ENCODE peak calls at places on chromosome 22, in four cellular contexts. E is HepG2, I is HEK293T, J is K562. Y is an unnamed sample.

GRCh38 chr22:30909306-30909705 is 59.3 kb downstream of the MORC2 start:
- DNase-seq in J (no peak), I (no peak), E (no peak), Y (no peak)

GRCh38 chr22:42270512-42271190 is at the start of gene TCF20:
- DNase-seq in J (peak; percentile 81), I (peak; percentile 88), E (peak; percentile 66), Y (peak; percentile 73)

GRCh38 chr22:36405221-36405631 is 17.5 kb upstream of the MYH9 start:
- DNase-seq in E (no peak), I (no peak), J (no peak), Y (no peak)

GRCh38 chr22:44085743-44086741 is 61.9 kb downstream of the PARVB start:
- DNase-seq in I (peak; percentile 40), E (peak; percentile 43), J (peak; percentile 50), Y (peak; percentile 24)

GRCh38 chr22:35399114-35399677 is 744 bp upstream of the MCM5 start:
- DNase-seq in E (no peak), I (peak; percentile 57), J (peak; percentile 57), Y (no peak)

GRCh38 chr22:23570681-23571080 is 9.4 kb downstream of the IGLL1 start:
- DNase-seq in J (no peak), E (no peak), I (no peak), Y (no peak)

GRCh38 chr22:25282346-25282670 is 62.9 kb downstream of the CRYBB2 start:
- DNase-seq in E (no peak), I (peak; percentile 50), J (no peak), Y (no peak)

GRCh38 chr22:34004058-34004457 is 83.8 kb upstream of the LARGE1 start:
- DNase-seq in I (no peak), E (no peak), J (no peak), Y (no peak)

GRCh38 chr22:42964994-42965699 is 49.8 kb downstream of the PACSIN2 start:
- DNase-seq in I (no peak), J (no peak), E (peak; percentile 77), Y (peak; percentile 38)

GRCh38 chr22:41561335-41561734 is 525 bp downstream of the CSDC2 start:
- DNase-seq in E (no peak), J (no peak), I (no peak), Y (peak; percentile 39)

GRCh38 chr22:43142881-43143562 is at the start of gene MCAT:
- DNase-seq in E (peak; percentile 61), J (peak; percentile 86), I (peak; percentile 86), Y (peak; percentile 81)

GRCh38 chr22:28229566-28230483 is 310.8 kb upstream of the PITPNB start:
- DNase-seq in I (no peak), J (no peak), E (no peak), Y (no peak)

GRCh38 chr22:29343313-29343805 is 27.9 kb upstream of the RASL10A start:
- DNase-seq in I (no peak), J (no peak), E (no peak), Y (no peak)

GRCh38 chr22:43996981-43997265 is 27.2 kb upstream of the PARVB start:
- DNase-seq in E (no peak), I (no peak), J (no peak), Y (peak; percentile 35)

GRCh38 chr22:41338614-41339212 is 37.4 kb downstream of the ZC3H7B start:
- DNase-seq in I (no peak), J (no peak), E (no peak), Y (no peak)

GRCh38 chr22:30538280-30538679 is 8.3 kb downstream of the SEC14L6 start:
- DNase-seq in I (no peak), J (no peak), E (no peak), Y (no peak)

GRCh38 chr22:19859861-19860510 is 5.3 kb upstream of the GNB1L start:
- DNase-seq in E (no peak), I (no peak), J (no peak), Y (no peak)

GRCh38 chr22:28435960-28436359 is 243.7 kb downstream of the TTC28 start:
- DNase-seq in I (no peak), E (no peak), J (no peak), Y (no peak)

GRCh38 chr22:17257578-17257977 is 38.3 kb upstream of the ADA2 start:
- DNase-seq in J (no peak), E (no peak), I (no peak), Y (peak; percentile 25)

GRCh38 chr22:44759430-44760310 is 7.3 kb downstream of the ARHGAP8 start:
- DNase-seq in J (no peak), I (no peak), E (no peak), Y (no peak)

GRCh38 chr22:36753120-36753802 is 22.7 kb downstream of the IFT27 start:
- DNase-seq in E (no peak), J (no peak), I (no peak), Y (peak; percentile 10)

GRCh38 chr22:32544953-32545558 is 70.4 kb downstream of the FBXO7 start:
- DNase-seq in J (no peak), E (no peak), I (no peak), Y (no peak)

GRCh38 chr22:49814164-49814686 is 13.4 kb downstream of the BRD1 start:
- DNase-seq in E (no peak), I (no peak), J (no peak), Y (no peak)
- TF ChIP-seq ELF4 in E (no peak), I (no peak), J (no peak), Y (no peak)

GRCh38 chr22:26565889-26566288 is 24.0 kb downstream of the TPST2 start:
- DNase-seq in I (no peak), E (no peak), J (no peak), Y (no peak)

GRCh38 chr22:26570126-26570525 is 19.8 kb downstream of the TPST2 start:
- DNase-seq in E (no peak), I (no peak), J (no peak), Y (no peak)

GRCh38 chr22:26567610-26568009 is 22.3 kb downstream of the TPST2 start:
- DNase-seq in J (no peak), E (no peak), I (no peak), Y (no peak)

GRCh38 chr22:26566994-26567393 is 22.9 kb downstream of the TPST2 start:
- DNase-seq in J (no peak), E (no peak), I (no peak), Y (no peak)

DNA sequence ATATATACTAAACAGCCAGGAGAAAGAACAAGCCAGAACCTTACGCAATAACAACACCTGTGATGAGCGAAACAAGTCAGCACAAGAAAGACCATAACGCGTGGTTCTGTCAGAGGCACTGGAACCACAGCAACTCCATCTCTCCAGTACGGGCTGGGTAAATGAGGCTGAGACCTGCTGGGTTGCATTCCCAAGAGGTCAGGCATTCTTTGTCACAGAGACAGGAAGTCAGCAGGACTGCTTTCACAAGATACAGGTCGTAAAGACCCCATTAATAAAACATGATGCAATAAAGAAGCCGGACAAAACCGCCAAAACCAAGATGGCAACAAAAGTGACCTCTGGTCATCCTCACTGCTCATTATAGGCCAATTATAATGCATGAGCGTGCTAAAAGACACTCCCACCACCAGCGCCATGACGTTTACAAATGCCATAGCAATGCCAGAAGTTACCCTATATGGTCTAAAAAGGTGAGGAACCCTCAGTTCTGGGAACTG is 21.7 kb downstream of the TPST2 start:
- DNase-seq in E (no peak), I (no peak), J (no peak), Y (peak; percentile 67)
- TF ChIP-seq SP1 in E (no peak), I (no peak), J (no peak), Y (peak; percentile 8)

GRCh38 chr22:40257979-40258378 is 80.3 kb downstream of the TNRC6B start:
- DNase-seq in E (no peak), I (no peak), J (no peak), Y (no peak)

GRCh38 chr22:40261783-40262182 is 84.1 kb downstream of the TNRC6B start:
- DNase-seq in J (no peak), I (no peak), E (no peak), Y (no peak)

GRCh38 chr22:40258463-40259046 is 80.8 kb downstream of the TNRC6B start:
- DNase-seq in I (no peak), E (no peak), J (no peak), Y (no peak)

GRCh38 chr22:40251106-40251505 is 73.4 kb downstream of the TNRC6B start:
- DNase-seq in E (no peak), I (no peak), J (no peak), Y (no peak)

DNA sequence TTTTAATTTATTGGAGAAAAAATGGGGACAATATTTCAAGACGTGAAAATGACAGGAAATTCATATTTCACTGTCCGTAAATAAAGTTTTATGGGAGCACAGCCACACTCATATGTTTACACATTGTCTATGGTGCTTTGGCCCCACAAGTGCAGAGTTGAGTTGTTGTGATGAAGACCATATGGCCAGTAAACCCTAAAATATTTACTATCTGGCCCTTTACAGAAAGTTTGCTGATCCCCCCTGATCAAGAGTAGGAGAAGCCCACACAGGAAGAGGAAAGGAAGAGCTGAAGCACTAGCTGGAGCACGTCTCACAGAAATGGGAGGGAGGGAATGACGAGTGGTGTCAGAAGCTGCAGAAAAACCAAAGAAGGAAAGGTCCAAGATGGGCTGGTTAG is 78.8 kb downstream of the TNRC6B start:
- DNase-seq in E (no peak), I (no peak), J (no peak), Y (no peak)
- TF ChIP-seq ELF4 in E (no peak), I (no peak), J (no peak), Y (no peak)

DNA sequence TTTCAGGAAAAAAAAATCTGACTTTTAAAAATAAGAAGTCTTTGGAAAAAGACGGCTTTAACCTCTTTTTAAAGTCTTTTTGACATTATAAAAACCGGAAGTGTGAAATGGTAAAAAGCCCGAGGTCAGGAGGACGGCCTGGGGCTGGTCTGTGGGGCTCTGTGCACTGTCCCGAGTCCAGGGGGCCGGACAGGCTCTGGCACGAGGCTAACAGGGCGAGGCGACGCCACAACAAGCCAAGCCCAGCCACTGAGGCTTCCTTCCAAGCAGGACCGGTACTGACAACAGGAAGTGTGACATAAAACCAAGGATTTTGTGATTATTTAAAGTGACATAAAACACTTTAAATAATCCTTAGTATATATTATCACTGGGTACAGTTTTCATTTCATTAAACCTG is 39.2 kb downstream of the BRD1 start:
- DNase-seq in I (no peak), E (no peak), J (no peak), Y (no peak)
- TF ChIP-seq SP1 in I (no peak), E (no peak), J (no peak), Y (no peak)